ENCODE peak calls at places on chromosome 17, in seven cellular contexts. Z, V, B, M, W, N and P are unnamed samples. For H3K4me1, the result is how much of the 10 kb centered on the place peaks cover.

GRCh38 chr17:41907185-41907556 is 11.6 kb downstream of the ACLY start:
- DNase-seq in Z (no peak), V (no peak), B (no peak), M (no peak), W (no peak), N (no peak), P (no peak)

GRCh38 chr17:59366773-59367656 is 35.6 kb downstream of the YPEL2 start:
- DNase-seq in Z (no peak), V (no peak), B (peak), M (no peak), W (no peak), N (peak), P (peak)

GRCh38 chr17:7363311-7363710 is 8.4 kb downstream of the TMEM95 start:
- DNase-seq in Z (no peak), V (no peak), B (no peak), M (no peak), W (no peak), N (no peak), P (no peak)

GRCh38 chr17:35082073-35082657 is 18.7 kb upstream of the RFFL start:
- DNase-seq in Z (no peak), V (no peak), B (no peak), M (peak), W (no peak), N (no peak), P (no peak)

GRCh38 chr17:37179893-37180292 is 195.9 kb upstream of the C17orf78 start:
- DNase-seq in Z (no peak), V (no peak), B (no peak), M (no peak), W (no peak), N (no peak), P (no peak)

GRCh38 chr17:5705081-5705875 is 121.0 kb upstream of the NLRP1 start:
- DNase-seq in Z (no peak), V (no peak), B (no peak), M (no peak), W (no peak), N (no peak), P (no peak)

GRCh38 chr17:60599220-60599619 is 773 bp upstream of the PPM1D start:
- DNase-seq in Z (no peak), V (no peak), B (no peak), M (no peak), W (no peak), N (no peak), P (no peak)

GRCh38 chr17:75639771-75640555 is 6.7 kb downstream of the SMIM5 start:
- DNase-seq in Z (no peak), V (no peak), B (peak), M (no peak), W (no peak), N (no peak), P (peak)

GRCh38 chr17:41917192-41917591 is 1.6 kb downstream of the ACLY start:
- DNase-seq in Z (no peak), V (no peak), B (peak), M (no peak), W (no peak), N (no peak), P (no peak)

GRCh38 chr17:17757944-17758343 is 76.7 kb downstream of the RAI1 start:
- DNase-seq in Z (no peak), V (no peak), B (no peak), M (no peak), W (no peak), N (no peak), P (no peak)

GRCh38 chr17:81258292-81258691 is 19.2 kb downstream of the NDUFAF8 start:
- DNase-seq in Z (no peak), V (no peak), B (no peak), M (no peak), W (no peak), N (no peak), P (no peak)

GRCh38 chr17:42809250-42809649 is 10.6 kb downstream of the CNTD1 start:
- DNase-seq in Z (no peak), V (no peak), B (no peak), M (no peak), W (no peak), N (no peak), P (no peak)

GRCh38 chr17:27577124-27577761 is 53.7 kb upstream of the LGALS9 start:
- DNase-seq in Z (no peak), V (no peak), B (peak), M (no peak), W (no peak), N (no peak), P (no peak)

GRCh38 chr17:41057547-41057946 is 2.4 kb downstream of the KRTAP2-3 start:
- DNase-seq in Z (no peak), V (no peak), B (no peak), M (no peak), W (no peak), N (no peak), P (no peak)

GRCh38 chr17:45677770-45678169 is 106.3 kb upstream of the CRHR1 start:
- DNase-seq in Z (no peak), V (no peak), B (no peak), M (no peak), W (no peak), N (no peak), P (no peak)

GRCh38 chr17:41724476-41725030 is 9.9 kb downstream of the HAP1 start:
- DNase-seq in Z (no peak), V (no peak), B (no peak), M (no peak), W (no peak), N (no peak), P (no peak)

GRCh38 chr17:32267690-32268205 is 2.1 kb downstream of the RHBDL3 start:
- DNase-seq in Z (no peak), V (no peak), B (no peak), M (no peak), W (no peak), N (no peak), P (no peak)

GRCh38 chr17:38575781-38576180 is 30.0 kb downstream of the SRCIN1 start:
- DNase-seq in Z (no peak), V (no peak), B (no peak), M (no peak), W (no peak), N (no peak), P (no peak)

GRCh38 chr17:39173539-39174274 is 7.7 kb upstream of the ARL5C start:
- DNase-seq in Z (no peak), V (no peak), B (no peak), M (no peak), W (no peak), N (no peak), P (no peak)

GRCh38 chr17:14794961-14795360 is 470.2 kb downstream of the PMP22 start:
- DNase-seq in Z (no peak), V (no peak), B (no peak), M (no peak), W (no peak), N (no peak), P (no peak)

GRCh38 chr17:13749566-13750235 is 148.0 kb upstream of the HS3ST3A1 start:
- DNase-seq in Z (no peak), V (no peak), B (no peak), M (no peak), W (no peak), N (no peak), P (no peak)

GRCh38 chr17:28345420-28346198 is 10.0 kb downstream of the TNFAIP1 start:
- DNase-seq in Z (no peak), V (no peak), B (peak), M (no peak), W (no peak), N (peak), P (peak)

GRCh38 chr17:55063857-55064485 is 95.4 kb downstream of the STXBP4 start:
- DNase-seq in Z (no peak), V (no peak), B (no peak), M (no peak), W (no peak), N (no peak), P (no peak)

GRCh38 chr17:4998666-4999428 is 1.1 kb downstream of the KIF1C start:
- DNase-seq in Z (no peak), V (no peak), B (peak), M (no peak), W (peak), N (no peak), P (peak)

GRCh38 chr17:7886227-7887037 is 2.2 kb upstream of the CHD3 start:
- DNase-seq in Z (peak), V (no peak), B (peak), M (peak), W (peak), N (no peak), P (peak)

GRCh38 chr17:1197379-1197778 is 17.6 kb upstream of the ABR start:
- DNase-seq in Z (no peak), V (no peak), B (no peak), M (no peak), W (no peak), N (no peak), P (no peak)

GRCh38 chr17:51860934-51861561 is 297.5 kb downstream of the CA10 start:
- DNase-seq in Z (no peak), V (no peak), B (peak), M (no peak), W (no peak), N (no peak), P (no peak)

GRCh38 chr17:59470624-59471297 is 94.6 kb upstream of the DHX40 start:
- DNase-seq in Z (no peak), V (no peak), B (no peak), M (no peak), W (no peak), N (no peak), P (no peak)

GRCh38 chr17:21676281-21677111 is 15.8 kb upstream of the KCNJ18 start:
- DNase-seq in Z (no peak), V (no peak), B (no peak), M (no peak), W (peak), N (no peak), P (no peak)

GRCh38 chr17:80389011-80389995 is 25.7 kb upstream of the ENDOV start:
- DNase-seq in Z (no peak), V (no peak), B (no peak), M (no peak), W (no peak), N (no peak), P (no peak)

GRCh38 chr17:83152745-83153611 is 73.6 kb downstream of the METRNL start:
- DNase-seq in Z (no peak), V (no peak), B (peak), M (no peak), W (no peak), N (peak), P (no peak)

GRCh38 chr17:205817-206216 is 24.4 kb upstream of the DOC2B start:
- DNase-seq in Z (no peak), V (no peak), B (no peak), M (no peak), W (no peak), N (no peak), P (no peak)

GRCh38 chr17:81277421-81277820 is 17.7 kb downstream of the SLC38A10 start:
- DNase-seq in Z (no peak), V (no peak), B (no peak), M (no peak), W (no peak), N (peak), P (peak)

GRCh38 chr17:7842950-7843535 is 9.0 kb downstream of the KDM6B start:
- DNase-seq in Z (peak), V (no peak), B (peak), M (no peak), W (peak), N (peak), P (peak)

GRCh38 chr17:41797377-41797776 is 10.9 kb upstream of the JUP start:
- DNase-seq in Z (no peak), V (no peak), B (no peak), M (no peak), W (no peak), N (no peak), P (no peak)

GRCh38 chr17:35539659-35540026 is 2.2 kb upstream of the SLFN12L start:
- DNase-seq in Z (no peak), V (no peak), B (no peak), M (no peak), W (no peak), N (no peak), P (no peak)

GRCh38 chr17:74818306-74818705 is 41.4 kb downstream of the GRIN2C start:
- DNase-seq in Z (no peak), V (no peak), B (no peak), M (no peak), W (no peak), N (no peak), P (no peak)

DNA sequence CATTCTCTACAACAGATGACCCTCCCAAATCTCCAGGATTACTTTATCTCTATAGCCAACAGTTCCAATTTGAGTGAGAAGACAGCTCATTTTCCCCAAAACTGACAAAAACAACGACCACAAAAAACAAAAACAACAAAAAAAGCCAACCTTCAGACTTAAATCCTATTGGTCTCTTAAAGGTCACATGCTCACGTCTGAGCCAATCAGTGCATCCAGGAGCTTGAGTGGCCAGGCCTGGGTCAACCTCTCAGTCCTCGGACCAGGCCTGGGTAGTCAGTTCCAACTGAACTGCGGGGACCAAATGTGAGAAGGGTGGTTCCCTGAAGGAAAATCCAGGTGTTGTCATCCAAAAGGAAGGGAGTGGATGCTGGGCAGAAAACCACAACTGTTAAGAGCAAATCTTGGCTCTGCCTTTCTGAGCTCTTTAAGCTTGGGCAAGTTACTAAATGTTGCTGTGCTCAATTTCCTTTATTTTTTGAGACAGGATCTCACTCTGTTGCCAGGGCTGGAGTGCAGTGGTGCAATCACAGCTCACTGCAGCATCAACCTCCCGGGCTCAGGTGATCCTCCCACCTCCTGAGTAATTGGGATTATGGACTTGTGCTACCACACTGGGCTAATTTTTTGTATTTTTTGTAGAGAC is 43.0 kb upstream of the MSI2 start:
- DNase-seq in Z (no peak), V (no peak), B (no peak), M (no peak), W (no peak), N (no peak), P (no peak)
- H3K4me1 ChIP-seq in Z (under half), V (under half), B (under half), M (under half), W (under half), N (under half), P (under half)

DNA sequence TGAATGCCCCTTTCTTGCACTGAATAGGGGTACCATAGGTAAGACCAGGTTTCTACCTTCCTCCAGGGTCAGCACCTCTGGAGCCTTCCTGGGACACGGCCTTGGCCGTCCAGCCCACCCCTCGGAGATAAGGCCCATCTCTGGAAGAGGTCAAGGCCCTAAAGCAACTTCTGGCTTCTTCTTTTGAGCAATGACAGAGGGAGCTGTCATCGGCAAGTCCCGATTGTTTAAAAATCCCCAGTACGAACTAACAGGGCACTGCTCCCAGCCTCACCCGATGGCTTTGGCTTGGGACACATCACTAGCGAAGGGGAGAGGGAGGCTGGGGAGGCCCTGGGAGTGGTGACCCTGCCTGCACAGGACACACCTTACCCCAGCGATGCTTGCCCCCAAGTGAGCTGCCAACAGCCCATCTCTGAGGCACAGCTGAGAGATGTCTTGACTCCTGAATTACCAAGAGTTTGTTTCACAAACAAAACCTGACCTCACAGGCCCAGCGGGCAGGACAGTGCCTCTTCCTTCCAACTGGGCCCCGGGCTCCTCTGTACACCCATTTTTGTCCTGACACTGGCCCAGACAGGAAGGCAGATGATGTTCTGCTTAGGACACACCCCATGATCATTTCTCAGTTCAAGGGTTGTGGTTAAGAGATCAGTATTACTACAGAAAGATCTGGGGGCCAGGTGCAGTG is 4.8 kb downstream of the SYNGR2 start:
- DNase-seq in Z (no peak), V (no peak), B (no peak), M (peak), W (no peak), N (no peak), P (no peak)
- H3K4me1 ChIP-seq in Z (half or more), V (half or more), B (half or more), M (half or more), W (under half), N (half or more), P (half or more)

GRCh38 chr17:71460943-71461342 is 659.9 kb upstream of the SOX9 start:
- DNase-seq in Z (no peak), V (no peak), B (peak), M (no peak), W (no peak), N (no peak), P (peak)

GRCh38 chr17:71464241-71464640 is 656.6 kb upstream of the SOX9 start:
- DNase-seq in Z (no peak), V (no peak), B (no peak), M (no peak), W (no peak), N (no peak), P (no peak)

GRCh38 chr17:71458322-71458721 is 662.5 kb upstream of the SOX9 start:
- DNase-seq in Z (no peak), V (no peak), B (no peak), M (no peak), W (no peak), N (no peak), P (no peak)

GRCh38 chr17:71461504-71462197 is 659.2 kb upstream of the SOX9 start:
- DNase-seq in Z (no peak), V (no peak), B (no peak), M (no peak), W (no peak), N (no peak), P (no peak)
- H3K4me1 ChIP-seq in Z (under half), V (under half), B (under half), M (under half), W (under half), N (under half), P (under half)

GRCh38 chr17:73099504-73099903 is 7.0 kb upstream of the SLC39A11 start:
- DNase-seq in Z (no peak), V (no peak), B (no peak), M (no peak), W (no peak), N (no peak), P (no peak)

GRCh38 chr17:73101031-73101430 is 8.5 kb upstream of the SLC39A11 start:
- DNase-seq in Z (no peak), V (no peak), B (no peak), M (no peak), W (no peak), N (no peak), P (peak)

GRCh38 chr17:73103661-73104335 is 11.3 kb upstream of the SLC39A11 start:
- DNase-seq in Z (no peak), V (no peak), B (no peak), M (no peak), W (no peak), N (no peak), P (no peak)

GRCh38 chr17:73098919-73099318 is 6.4 kb upstream of the SLC39A11 start:
- DNase-seq in Z (no peak), V (no peak), B (no peak), M (no peak), W (no peak), N (no peak), P (no peak)

DNA sequence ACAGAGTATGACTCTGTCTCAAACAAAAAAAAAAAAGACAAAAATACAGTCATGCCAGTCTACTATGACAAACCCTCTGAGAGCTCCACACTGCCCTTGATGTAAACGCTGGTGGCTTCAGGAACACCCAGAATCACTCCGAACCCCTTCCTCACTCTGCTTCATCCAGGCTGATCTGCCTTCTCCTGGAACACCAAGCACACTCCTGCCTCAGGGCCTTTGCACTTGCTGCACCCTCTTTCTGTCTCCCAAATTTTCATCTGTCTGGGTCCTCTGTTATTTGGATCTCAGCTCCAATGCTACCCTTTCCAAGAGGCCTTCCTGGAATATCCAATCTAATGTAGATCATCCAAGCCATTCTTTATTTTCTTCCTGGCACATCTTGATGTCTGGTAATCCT is 7.9 kb upstream of the SLC39A11 start:
- DNase-seq in Z (no peak), V (no peak), B (no peak), M (no peak), W (no peak), N (no peak), P (no peak)
- H3K4me1 ChIP-seq in Z (under half), V (under half), B (under half), M (under half), W (under half), N (under half), P (under half)

GRCh38 chr17:66347661-66348604 is 45.5 kb downstream of the PRKCA start:
- DNase-seq in Z (no peak), V (no peak), B (no peak), M (no peak), W (no peak), N (no peak), P (no peak)
- H3K4me1 ChIP-seq in Z (under half), V (under half), B (under half), M (under half), W (under half), N (under half), P (under half)

GRCh38 chr17:72396121-72396520 is 275.3 kb downstream of the SOX9 start:
- DNase-seq in Z (no peak), V (no peak), B (no peak), M (no peak), W (no peak), N (no peak), P (no peak)
- H3K4me1 ChIP-seq in Z (under half), V (under half), B (under half), M (under half), W (under half), N (under half), P (under half)

DNA sequence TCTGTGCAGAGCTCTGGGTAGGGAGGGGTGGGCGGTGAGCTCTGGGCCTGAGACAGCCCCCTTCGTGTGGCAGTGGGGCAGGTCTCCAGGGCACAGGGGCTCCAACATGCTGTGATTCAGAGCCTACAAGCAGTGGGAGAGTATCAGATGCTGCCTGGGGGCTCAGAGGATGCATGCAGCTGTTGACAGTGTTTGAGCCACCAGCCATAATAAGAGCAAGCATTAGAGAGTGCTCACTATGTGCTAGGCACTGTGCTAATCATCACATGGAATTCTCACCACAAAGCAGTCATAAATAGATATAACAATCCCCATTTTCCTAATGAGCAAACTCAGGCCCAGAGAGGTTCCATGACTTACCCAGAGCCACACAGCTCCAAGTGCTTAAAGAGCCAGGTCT is 8.1 kb downstream of the PDK2 start:
- DNase-seq in Z (no peak), V (no peak), B (no peak), M (no peak), W (no peak), N (no peak), P (no peak)
- H3K4me1 ChIP-seq in Z (under half), V (under half), B (half or more), M (under half), W (under half), N (half or more), P (under half)

DNA sequence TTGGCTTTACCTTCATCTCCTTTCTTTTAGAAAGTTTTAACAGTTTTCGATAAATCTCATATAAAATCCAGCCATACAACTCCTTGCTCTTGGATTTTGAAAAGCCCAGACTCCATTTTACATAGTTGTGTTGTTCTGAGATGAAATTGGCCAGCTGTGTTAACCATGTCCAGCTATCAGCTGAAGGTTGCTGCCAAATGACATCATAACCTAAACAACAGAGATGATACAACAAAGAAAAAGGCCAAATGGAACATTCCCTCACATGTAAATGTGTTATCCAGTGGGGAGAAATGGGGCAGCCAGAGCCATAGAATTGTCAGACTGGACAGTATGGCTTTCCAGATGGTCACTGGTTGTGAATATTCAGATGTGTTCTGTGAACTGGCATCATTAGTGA is 43.3 kb downstream of the CYB561 start:
- DNase-seq in Z (no peak), V (no peak), B (no peak), M (no peak), W (no peak), N (no peak), P (no peak)
- H3K4me1 ChIP-seq in Z (under half), V (under half), B (under half), M (under half), W (under half), N (under half), P (under half)